ENCODE peak calls at places on chromosomes 16 and 17, in six cellular contexts. One of them, this sample, is unnamed.

GRCh38 chr17:9434502-9435113 is 141.0 kb downstream of the STX8 start:
- DNase-seq in stimulated activated CD8-positive, alpha-beta memory T cell treated with anti-CD3 and anti-CD28 coated beads, Interleukin-2, amount 100 ng/mL, for 48 hours: no peak
- DNase-seq in progenitor cell of endocrine pancreas: no peak
- DNase-seq in CD8-positive, alpha-beta T cell: no peak
- DNase-seq in EL: no peak
- DNase-seq in stimulated activated naive CD4-positive, alpha-beta T cell: no peak
- DNase-seq in this sample: no peak

GRCh38 chr17:77328823-77329740 is 188.3 kb downstream of the SEC14L1 start:
- DNase-seq in CD8-positive, alpha-beta T cell: no peak
- DNase-seq in EL: no peak
- DNase-seq in progenitor cell of endocrine pancreas: no peak
- DNase-seq in stimulated activated naive CD4-positive, alpha-beta T cell: no peak
- DNase-seq in stimulated activated CD8-positive, alpha-beta memory T cell treated with anti-CD3 and anti-CD28 coated beads, Interleukin-2, amount 100 ng/mL, for 48 hours: no peak
- DNase-seq in this sample: no peak

GRCh38 chr17:53791551-53791950 is 31.2 kb upstream of the KIF2B start:
- DNase-seq in progenitor cell of endocrine pancreas: no peak
- DNase-seq in CD8-positive, alpha-beta T cell: no peak
- DNase-seq in EL: no peak
- DNase-seq in stimulated activated CD8-positive, alpha-beta memory T cell treated with anti-CD3 and anti-CD28 coated beads, Interleukin-2, amount 100 ng/mL, for 48 hours: no peak
- DNase-seq in stimulated activated naive CD4-positive, alpha-beta T cell: no peak
- DNase-seq in this sample: no peak

GRCh38 chr17:78748048-78748729 is 33.9 kb downstream of the CYTH1 start:
- DNase-seq in stimulated activated naive CD4-positive, alpha-beta T cell: no peak
- DNase-seq in progenitor cell of endocrine pancreas: no peak
- DNase-seq in CD8-positive, alpha-beta T cell: no peak
- DNase-seq in EL: no peak
- DNase-seq in stimulated activated CD8-positive, alpha-beta memory T cell treated with anti-CD3 and anti-CD28 coated beads, Interleukin-2, amount 100 ng/mL, for 48 hours: no peak
- DNase-seq in this sample: peak; percentile 67

GRCh38 chr17:7323731-7324437 is 5.3 kb downstream of the NEURL4 start:
- DNase-seq in progenitor cell of endocrine pancreas: peak; percentile 69
- DNase-seq in stimulated activated naive CD4-positive, alpha-beta T cell: peak; percentile 70
- DNase-seq in stimulated activated CD8-positive, alpha-beta memory T cell treated with anti-CD3 and anti-CD28 coated beads, Interleukin-2, amount 100 ng/mL, for 48 hours: peak; percentile 49
- DNase-seq in EL: peak; percentile 52
- DNase-seq in CD8-positive, alpha-beta T cell: peak; percentile 57
- DNase-seq in this sample: peak; percentile 54

GRCh38 chr17:33436321-33436720 is 143.2 kb upstream of the ASIC2 start:
- DNase-seq in CD8-positive, alpha-beta T cell: no peak
- DNase-seq in stimulated activated naive CD4-positive, alpha-beta T cell: no peak
- DNase-seq in EL: peak; percentile 23
- DNase-seq in stimulated activated CD8-positive, alpha-beta memory T cell treated with anti-CD3 and anti-CD28 coated beads, Interleukin-2, amount 100 ng/mL, for 48 hours: no peak
- DNase-seq in progenitor cell of endocrine pancreas: no peak
- DNase-seq in this sample: no peak

GRCh38 chr17:59311051-59311468 is 20.4 kb upstream of the YPEL2 start:
- DNase-seq in EL: peak; percentile 69
- DNase-seq in CD8-positive, alpha-beta T cell: peak; percentile 16
- DNase-seq in stimulated activated naive CD4-positive, alpha-beta T cell: peak; percentile 71
- DNase-seq in progenitor cell of endocrine pancreas: no peak
- DNase-seq in stimulated activated CD8-positive, alpha-beta memory T cell treated with anti-CD3 and anti-CD28 coated beads, Interleukin-2, amount 100 ng/mL, for 48 hours: no peak
- DNase-seq in this sample: peak; percentile 80

GRCh38 chr16:4831616-4832015 is 15.5 kb downstream of the GLYR1 start:
- DNase-seq in stimulated activated naive CD4-positive, alpha-beta T cell: no peak
- DNase-seq in CD8-positive, alpha-beta T cell: no peak
- DNase-seq in EL: no peak
- DNase-seq in stimulated activated CD8-positive, alpha-beta memory T cell treated with anti-CD3 and anti-CD28 coated beads, Interleukin-2, amount 100 ng/mL, for 48 hours: no peak
- DNase-seq in progenitor cell of endocrine pancreas: no peak
- DNase-seq in this sample: no peak

GRCh38 chr17:65886240-65886639 is 305.7 kb downstream of the CEP112 start:
- DNase-seq in stimulated activated naive CD4-positive, alpha-beta T cell: no peak
- DNase-seq in CD8-positive, alpha-beta T cell: no peak
- DNase-seq in stimulated activated CD8-positive, alpha-beta memory T cell treated with anti-CD3 and anti-CD28 coated beads, Interleukin-2, amount 100 ng/mL, for 48 hours: no peak
- DNase-seq in EL: peak; percentile 42
- DNase-seq in progenitor cell of endocrine pancreas: no peak
- DNase-seq in this sample: no peak

This sample was measured in CD4-positive, CD25-positive, alpha-beta regulatory T cell.